ENCODE peak calls at places on chromosomes 2 and 18, in six cellular contexts. I is CD8-positive, alpha-beta T cell; E is GM23338; F is neural progenitor cell; X is colonic mucosa; B is foreskin fibroblast. Y is an unnamed sample.

GRCh38 chr2:178363252-178363651 is 87.7 kb downstream of the PRKRA start:
- DNase-seq in E (no peak), F (no peak), B (peak; percentile 54), I (no peak), X (no peak), Y (no peak)

GRCh38 chr2:241036397-241036963 is 38.1 kb downstream of the SNED1 start:
- DNase-seq in F (peak; percentile 80), X (peak; percentile 28), E (peak; percentile 80), B (peak; percentile 40), I (peak; percentile 45), Y (peak; percentile 63)

GRCh38 chr18:24021505-24021904 is 7.0 kb downstream of the TTC39C start:
- DNase-seq in E (no peak), X (no peak), I (no peak), B (no peak), F (no peak), Y (no peak)

GRCh38 chr2:37614061-37614802 is 57.2 kb downstream of the CDC42EP3 start:
- DNase-seq in E (no peak), B (peak; percentile 90), F (no peak), I (no peak), X (no peak), Y (no peak)

GRCh38 chr2:145273840-145274239 is 753.9 kb upstream of the ZEB2 start:
- DNase-seq in E (no peak), B (no peak), X (no peak), F (no peak), I (no peak), Y (no peak)

GRCh38 chr2:96520231-96520630 is 15.1 kb upstream of the NEURL3 start:
- DNase-seq in I (no peak), F (no peak), E (no peak), X (no peak), B (no peak), Y (no peak)

GRCh38 chr18:75395137-75395536 is 32.4 kb downstream of the SMIM21 start:
- DNase-seq in F (no peak), X (no peak), I (no peak), E (peak; percentile 17), B (no peak), Y (no peak)

GRCh38 chr18:12929477-12930083 is 18.2 kb upstream of the SEH1L start:
- DNase-seq in E (no peak), I (no peak), F (no peak), X (no peak), B (no peak), Y (no peak)

GRCh38 chr2:98459776-98460175 is 15.1 kb downstream of the INPP4A start:
- DNase-seq in X (no peak), F (no peak), I (no peak), B (peak; percentile 42), E (no peak), Y (no peak)

GRCh38 chr2:25851740-25852503 is 26.4 kb downstream of the ASXL2 start:
- DNase-seq in B (peak; percentile 84), F (peak; percentile 60), I (peak; percentile 10), E (peak; percentile 77), X (peak; percentile 29), Y (no peak)

GRCh38 chr2:217876253-217876570 is 126.6 kb downstream of the TNS1 start:
- DNase-seq in B (no peak), E (no peak), X (no peak), I (no peak), F (no peak), Y (no peak)

GRCh38 chr2:196823750-196824149 is 14.6 kb upstream of the C2orf66 start:
- DNase-seq in B (peak; percentile 82), I (no peak), E (no peak), F (no peak), X (no peak), Y (no peak)

GRCh38 chr2:230164139-230164538 is 55.6 kb downstream of the SP110 start:
- DNase-seq in F (no peak), B (no peak), X (no peak), I (no peak), E (no peak), Y (no peak)

GRCh38 chr18:11994708-11995444 is 13.6 kb downstream of the IMPA2 start:
- DNase-seq in E (peak; percentile 83), B (peak; percentile 45), F (peak; percentile 41), I (no peak), X (peak; percentile 57), Y (no peak)

GRCh38 chr2:140990416-140990815 is 1140.4 kb downstream of the LRP1B start:
- DNase-seq in X (no peak), F (no peak), I (no peak), E (no peak), B (peak; percentile 92), Y (no peak)

DNA sequence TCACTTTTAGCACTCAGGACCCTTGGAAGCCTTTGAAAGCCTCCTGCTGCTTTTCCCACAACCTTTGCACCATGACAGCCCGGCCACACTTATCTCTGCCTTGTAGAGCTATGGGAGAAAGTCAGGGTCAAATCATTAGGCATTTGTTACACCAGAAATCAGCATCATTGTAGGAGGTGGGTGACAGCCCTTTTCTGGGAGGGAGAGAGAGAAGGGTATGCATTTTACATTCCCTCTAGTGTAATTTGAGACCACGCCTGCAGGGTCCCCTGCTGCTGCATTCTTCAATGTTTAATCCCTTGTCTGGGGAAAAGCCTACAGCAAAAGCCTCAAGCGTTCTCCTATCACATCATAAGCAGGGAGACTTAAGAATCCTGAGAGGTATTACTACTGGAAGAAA is 766.8 kb upstream of the FAM98A start:
- DNase-seq in I (no peak), B (no peak), X (no peak), F (peak; percentile 90), E (peak; percentile 93), Y (no peak)
- TF ChIP-seq CTCF in I (no peak), B (no peak), X (no peak), F (no peak), E (no peak), Y (no peak)

GRCh38 chr2:202017940-202018339 is 15.7 kb upstream of the FZD7 start:
- DNase-seq in E (no peak), F (no peak), X (no peak), I (no peak), B (no peak), Y (no peak)
- TF ChIP-seq CTCF in E (no peak), F (no peak), X (no peak), I (no peak), B (no peak), Y (no peak)

DNA sequence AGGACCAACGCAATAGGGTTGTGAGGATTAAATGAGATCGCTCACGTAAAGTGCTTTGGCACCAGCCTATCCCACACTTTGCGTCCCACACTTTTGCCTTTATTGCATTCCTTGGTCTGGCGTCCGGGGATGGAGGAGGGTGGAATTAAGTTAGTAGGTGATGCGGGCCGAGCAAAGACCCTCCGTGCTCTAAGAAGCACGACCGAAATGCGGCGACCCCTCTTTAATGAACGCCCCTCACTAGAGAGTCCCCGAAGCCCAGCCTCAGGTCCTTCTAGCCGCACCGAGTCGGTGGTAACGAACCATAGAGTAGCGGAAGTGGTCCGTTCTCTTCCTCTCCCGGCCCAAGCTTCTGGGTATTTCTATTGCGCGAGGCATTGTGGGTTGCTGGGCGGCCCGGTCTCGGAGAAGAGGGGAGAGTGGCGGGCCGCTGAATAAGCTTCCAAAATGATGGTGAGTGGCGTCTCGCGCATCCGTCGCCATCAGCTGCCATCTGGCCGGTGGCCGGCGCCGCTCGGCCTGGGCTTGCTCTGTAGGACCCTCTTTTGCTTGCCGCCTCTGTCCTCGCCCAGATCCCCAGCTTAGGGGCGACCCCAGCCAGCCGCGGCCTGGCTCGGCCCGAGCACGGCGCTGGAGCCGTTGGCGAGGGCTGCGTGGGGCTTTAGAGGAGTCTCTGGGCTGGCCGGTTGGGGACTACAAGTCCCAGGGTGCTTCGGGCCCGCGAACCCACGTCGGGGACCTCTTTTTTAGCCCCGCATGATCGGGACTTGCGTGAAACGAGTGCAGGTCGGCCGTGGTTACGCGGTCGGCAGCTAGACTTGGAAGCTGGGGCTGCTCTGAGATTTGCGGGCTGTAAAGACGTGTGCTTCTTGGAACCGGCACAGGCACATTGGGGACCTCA is at the start of gene CCT7:
- DNase-seq in B (peak; percentile 94), X (peak; percentile 94), E (peak; percentile 98), F (peak; percentile 94), I (peak; percentile 79), Y (peak; percentile 80)
- TF ChIP-seq CTCF in B (no peak), X (no peak), E (no peak), F (no peak), I (no peak), Y (no peak)

GRCh38 chr2:74174909-74175308 is 3.8 kb downstream of the MOB1A start:
- DNase-seq in B (no peak), I (no peak), E (no peak), X (no peak), F (no peak), Y (no peak)

GRCh38 chr2:74179063-74179865 is 585 bp upstream of the MOB1A start:
- DNase-seq in F (peak; percentile 49), X (no peak), I (no peak), B (peak; percentile 16), E (no peak), Y (no peak)

GRCh38 chr2:74178211-74179062 is at the start of gene MOB1A:
- DNase-seq in X (peak; percentile 99), E (peak; percentile 100), B (peak; percentile 99), I (peak; percentile 97), F (peak; percentile 100), Y (peak; percentile 93)

GRCh38 chr2:74181739-74182138 is 3.1 kb upstream of the MOB1A start:
- DNase-seq in E (no peak), I (no peak), X (no peak), F (no peak), B (peak; percentile 79), Y (peak; percentile 44)

GRCh38 chr2:74177697-74178096 is 982 bp downstream of the MOB1A start:
- DNase-seq in I (no peak), F (no peak), X (no peak), B (no peak), E (no peak), Y (no peak)
- TF ChIP-seq CTCF in I (no peak), F (no peak), X (no peak), B (no peak), E (no peak), Y (no peak)

GRCh38 chr2:42238644-42239288 is 69.6 kb downstream of the EML4 start:
- DNase-seq in B (peak; percentile 32), I (peak; percentile 10), E (peak; percentile 79), X (peak; percentile 68), F (peak; percentile 50), Y (no peak)
- TF ChIP-seq CTCF in B (peak; percentile 22), I (no peak), E (peak; percentile 54), X (peak; percentile 28), F (peak; percentile 51), Y (no peak)

GRCh38 chr2:226796840-226797288 is 2.8 kb downstream of the IRS1 start:
- DNase-seq in E (no peak), I (no peak), X (peak; percentile 35), F (no peak), B (peak; percentile 86), Y (no peak)
- TF ChIP-seq CTCF in E (peak; percentile 31), I (no peak), X (peak; percentile 41), F (peak; percentile 38), B (peak; percentile 67), Y (no peak)

GRCh38 chr2:231795525-231796327 is 9.5 kb downstream of the COPS7B start:
- DNase-seq in B (peak; percentile 90), X (peak; percentile 90), F (peak; percentile 22), E (peak; percentile 56), I (no peak), Y (no peak)
- TF ChIP-seq CTCF in B (peak; percentile 50), X (peak; percentile 59), F (peak; percentile 28), E (peak; percentile 40), I (no peak), Y (no peak)

Y was measured in activated B cell treated with CpG ODN at 0.5 μM for 24 hours.